ENCODE peak calls at places on chromosomes 2 and 18, in four cellular contexts. O, D, J and F are unnamed samples.

GRCh38 chr2:69514406-69514805 is 77.2 kb upstream of the NFU1 start:
- DNase-seq in O (no peak), D (no peak), J (no peak), F (no peak)

GRCh38 chr2:47046271-47046670 is 108.8 kb downstream of the STPG4 start:
- DNase-seq in O (no peak), D (no peak), J (no peak), F (no peak)

GRCh38 chr2:51996569-51996917 is 964.6 kb upstream of the NRXN1 start:
- DNase-seq in O (no peak), D (no peak), J (no peak), F (no peak)

GRCh38 chr2:182068811-182069210 is 83.2 kb downstream of the PPP1R1C start:
- DNase-seq in O (no peak), D (peak), J (no peak), F (no peak)

GRCh38 chr2:25772078-25772477 is 98.7 kb upstream of the DTNB start:
- DNase-seq in O (no peak), D (no peak), J (no peak), F (no peak)

GRCh38 chr18:33201509-33201926 is 239.0 kb downstream of the CCDC178 start:
- DNase-seq in O (peak), D (peak), J (peak), F (no peak)

GRCh38 chr2:121076885-121077549 is 208.0 kb downstream of the TFCP2L1 start:
- DNase-seq in O (peak), D (peak), J (peak), F (no peak)

GRCh38 chr2:134193774-134194173 is 60.1 kb upstream of the MGAT5 start:
- DNase-seq in O (no peak), D (no peak), J (no peak), F (no peak)

GRCh38 chr2:150619607-150620330 is 132.3 kb upstream of the RND3 start:
- DNase-seq in O (no peak), D (peak), J (no peak), F (no peak)

GRCh38 chr2:19989681-19990415 is at the start of gene WDR35:
- DNase-seq in O (peak), D (peak), J (peak), F (peak)

GRCh38 chr18:49300538-49300937 is 159.9 kb downstream of the DYM start:
- DNase-seq in O (no peak), D (no peak), J (no peak), F (no peak)

GRCh38 chr2:46749042-46749461 is 166.6 kb downstream of the MCFD2 start:
- DNase-seq in O (peak), D (peak), J (no peak), F (no peak)

GRCh38 chr2:131045925-131046579 is 47.2 kb downstream of the FAM168B start:
- DNase-seq in O (no peak), D (no peak), J (no peak), F (no peak)

GRCh38 chr2:238131761-238132462 is 6.6 kb upstream of the KLHL30 start:
- DNase-seq in O (no peak), D (no peak), J (no peak), F (no peak)

GRCh38 chr2:48198285-48198821 is 292.1 kb upstream of the FBXO11 start:
- DNase-seq in O (no peak), D (no peak), J (no peak), F (no peak)
- TF ChIP-seq PBX3 in O (no peak), D (no peak), J (no peak), F (no peak)

DNA sequence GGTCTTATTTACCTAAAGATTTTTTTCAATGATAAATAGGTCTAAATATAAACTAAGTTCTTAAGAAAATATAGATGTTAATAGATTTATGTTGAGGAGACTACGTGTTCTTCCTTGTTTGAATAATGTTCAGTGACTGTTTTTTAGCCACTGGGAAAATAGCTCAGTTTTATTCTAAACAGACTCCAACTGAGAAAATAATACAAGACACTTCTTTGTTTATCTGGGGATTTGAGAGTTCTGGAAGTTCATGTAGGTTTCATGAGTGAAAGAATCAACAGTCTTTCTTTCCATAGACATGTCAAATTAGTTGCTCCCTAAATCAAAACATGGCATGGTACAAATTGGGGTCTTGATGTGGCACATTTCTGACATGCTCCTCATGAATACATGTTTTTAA is 177.7 kb downstream of the MREG start:
- DNase-seq in O (no peak), D (no peak), J (no peak), F (no peak)
- TF ChIP-seq PBX3 in O (no peak), D (no peak), J (no peak), F (no peak)

GRCh38 chr2:143433158-143433557 is 303.9 kb downstream of the ARHGAP15 start:
- DNase-seq in O (no peak), D (no peak), J (peak), F (no peak)
- TF ChIP-seq PBX3 in O (no peak), D (no peak), J (no peak), F (no peak)

GRCh38 chr2:28958689-28959088 is 22.4 kb upstream of the TOGARAM2 start:
- DNase-seq in O (peak), D (peak), J (peak), F (peak)

GRCh38 chr2:28952806-28953190 is 28.3 kb upstream of the TOGARAM2 start:
- DNase-seq in O (no peak), D (peak), J (peak), F (no peak)

GRCh38 chr2:28956890-28957289 is 24.2 kb upstream of the TOGARAM2 start:
- DNase-seq in O (no peak), D (peak), J (no peak), F (no peak)

GRCh38 chr2:28955492-28955891 is 25.6 kb upstream of the TOGARAM2 start:
- DNase-seq in O (no peak), D (no peak), J (no peak), F (no peak)

DNA sequence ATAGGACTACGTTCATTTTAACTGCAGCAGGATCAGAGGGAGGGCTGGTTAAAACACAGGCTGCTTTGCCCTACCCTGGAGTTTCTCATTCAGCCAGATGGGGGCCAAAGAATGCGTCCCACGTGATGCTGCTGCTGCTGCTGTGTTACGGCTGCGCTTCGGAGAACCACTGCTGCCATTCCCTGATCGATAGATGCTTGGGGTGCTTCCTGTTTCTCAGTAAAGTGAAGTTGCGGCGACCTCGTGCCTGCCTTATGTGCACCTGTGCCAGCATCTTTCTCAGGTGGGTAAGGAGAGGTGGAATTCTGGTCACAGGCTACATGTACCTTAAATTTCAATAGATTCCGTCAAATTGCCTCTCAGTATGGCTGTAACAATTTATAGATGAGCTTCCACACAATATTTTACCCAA is 24.7 kb upstream of the TOGARAM2 start:
- DNase-seq in O (peak), D (no peak), J (peak), F (no peak)
- TF ChIP-seq PBX3 in O (no peak), D (no peak), J (no peak), F (no peak)